ENCODE peak calls at places on chromosomes 12 and 14, in five cellular contexts. One of them, this sample, is unnamed.

GRCh38 chr14:95816539-95816938 is 60.1 kb upstream of the TUNAR start:
- DNase-seq in lower lobe of right lung: no peak
- DNase-seq in substantia nigra: no peak
- DNase-seq in CD8-positive, alpha-beta T cell: no peak
- DNase-seq in esophagus squamous epithelium: no peak
- DNase-seq in this sample: no peak

GRCh38 chr12:57227315-57228115 is 2.0 kb upstream of the SHMT2 start:
- DNase-seq in lower lobe of right lung: no peak
- DNase-seq in substantia nigra: no peak
- DNase-seq in CD8-positive, alpha-beta T cell: no peak
- DNase-seq in esophagus squamous epithelium: no peak
- DNase-seq in this sample: no peak

GRCh38 chr12:76591461-76591860 is 31.9 kb upstream of the OSBPL8 start:
- DNase-seq in lower lobe of right lung: no peak
- DNase-seq in substantia nigra: no peak
- DNase-seq in CD8-positive, alpha-beta T cell: no peak
- DNase-seq in esophagus squamous epithelium: no peak
- DNase-seq in this sample: no peak

GRCh38 chr12:93773122-93773871 is 96.1 kb downstream of the CRADD start:
- DNase-seq in lower lobe of right lung: no peak
- DNase-seq in substantia nigra: no peak
- DNase-seq in CD8-positive, alpha-beta T cell: no peak
- DNase-seq in esophagus squamous epithelium: no peak
- DNase-seq in this sample: no peak

GRCh38 chr12:27293463-27293862 is 39.2 kb upstream of the BMAL2 start:
- DNase-seq in lower lobe of right lung: no peak
- DNase-seq in substantia nigra: no peak
- DNase-seq in CD8-positive, alpha-beta T cell: no peak
- DNase-seq in esophagus squamous epithelium: no peak
- DNase-seq in this sample: no peak

GRCh38 chr12:93378373-93379310 is 917 bp downstream of the NUDT4 start:
- DNase-seq in lower lobe of right lung: peak
- DNase-seq in substantia nigra: no peak
- DNase-seq in CD8-positive, alpha-beta T cell: peak
- DNase-seq in esophagus squamous epithelium: no peak
- DNase-seq in this sample: peak

GRCh38 chr12:83245156-83245555 is 558.5 kb downstream of the TMTC2 start:
- DNase-seq in lower lobe of right lung: no peak
- DNase-seq in substantia nigra: no peak
- DNase-seq in CD8-positive, alpha-beta T cell: no peak
- DNase-seq in esophagus squamous epithelium: no peak
- DNase-seq in this sample: no peak

GRCh38 chr14:33404054-33404453 is 465.4 kb downstream of the NPAS3 start:
- DNase-seq in lower lobe of right lung: no peak
- DNase-seq in substantia nigra: no peak
- DNase-seq in CD8-positive, alpha-beta T cell: no peak
- DNase-seq in esophagus squamous epithelium: no peak
- DNase-seq in this sample: no peak

GRCh38 chr14:31320216-31320615 is 100.1 kb downstream of the HEATR5A start:
- DNase-seq in lower lobe of right lung: no peak
- DNase-seq in substantia nigra: no peak
- DNase-seq in CD8-positive, alpha-beta T cell: no peak
- DNase-seq in esophagus squamous epithelium: no peak
- DNase-seq in this sample: no peak

GRCh38 chr12:99069371-99069770 is 424.3 kb downstream of the APAF1 start:
- DNase-seq in lower lobe of right lung: no peak
- DNase-seq in substantia nigra: no peak
- DNase-seq in CD8-positive, alpha-beta T cell: no peak
- DNase-seq in esophagus squamous epithelium: no peak
- DNase-seq in this sample: no peak

GRCh38 chr12:121337416-121337815 is 14.8 kb downstream of the ANAPC5 start:
- DNase-seq in lower lobe of right lung: no peak
- DNase-seq in substantia nigra: no peak
- DNase-seq in CD8-positive, alpha-beta T cell: no peak
- DNase-seq in esophagus squamous epithelium: no peak
- DNase-seq in this sample: no peak

GRCh38 chr12:27868165-27868564 is 88.1 kb upstream of the MANSC4 start:
- DNase-seq in lower lobe of right lung: no peak
- DNase-seq in substantia nigra: no peak
- DNase-seq in CD8-positive, alpha-beta T cell: no peak
- DNase-seq in esophagus squamous epithelium: no peak
- DNase-seq in this sample: no peak

GRCh38 chr12:46050805-46051204 is 60.4 kb upstream of the SCAF11 start:
- DNase-seq in lower lobe of right lung: no peak
- DNase-seq in substantia nigra: no peak
- DNase-seq in CD8-positive, alpha-beta T cell: no peak
- DNase-seq in esophagus squamous epithelium: no peak
- DNase-seq in this sample: no peak

GRCh38 chr12:92074889-92075288 is 70.8 kb downstream of the BTG1 start:
- DNase-seq in lower lobe of right lung: no peak
- DNase-seq in substantia nigra: no peak
- DNase-seq in CD8-positive, alpha-beta T cell: no peak
- DNase-seq in esophagus squamous epithelium: no peak
- DNase-seq in this sample: no peak

GRCh38 chr12:108106599-108106998 is 22.5 kb upstream of the WSCD2 start:
- DNase-seq in lower lobe of right lung: no peak
- DNase-seq in substantia nigra: no peak
- DNase-seq in CD8-positive, alpha-beta T cell: no peak
- DNase-seq in esophagus squamous epithelium: no peak
- DNase-seq in this sample: no peak

GRCh38 chr12:55933158-55933798 is 2.3 kb downstream of the DGKA start:
- DNase-seq in lower lobe of right lung: no peak
- DNase-seq in substantia nigra: no peak
- DNase-seq in CD8-positive, alpha-beta T cell: no peak
- DNase-seq in esophagus squamous epithelium: no peak
- DNase-seq in this sample: peak

GRCh38 chr12:76049575-76050251 is 18.1 kb upstream of the PHLDA1 start:
- DNase-seq in lower lobe of right lung: no peak
- DNase-seq in substantia nigra: no peak
- DNase-seq in CD8-positive, alpha-beta T cell: no peak
- DNase-seq in esophagus squamous epithelium: no peak
- DNase-seq in this sample: no peak

GRCh38 chr12:57276935-57277563 is 26.1 kb upstream of the STAC3 start:
- DNase-seq in lower lobe of right lung: no peak
- DNase-seq in substantia nigra: no peak
- DNase-seq in CD8-positive, alpha-beta T cell: no peak
- DNase-seq in esophagus squamous epithelium: no peak
- DNase-seq in this sample: peak

GRCh38 chr12:56154246-56154771 is 1.9 kb downstream of the MYL6B start:
- DNase-seq in lower lobe of right lung: peak
- DNase-seq in substantia nigra: no peak
- DNase-seq in CD8-positive, alpha-beta T cell: no peak
- DNase-seq in esophagus squamous epithelium: no peak
- DNase-seq in this sample: no peak

GRCh38 chr14:65588426-65589140 is 176.1 kb downstream of the FUT8 start:
- DNase-seq in lower lobe of right lung: no peak
- DNase-seq in substantia nigra: no peak
- DNase-seq in CD8-positive, alpha-beta T cell: no peak
- DNase-seq in esophagus squamous epithelium: no peak
- DNase-seq in this sample: no peak

GRCh38 chr14:71478542-71478941 is 453.7 kb upstream of the RGS6 start:
- DNase-seq in lower lobe of right lung: no peak
- DNase-seq in substantia nigra: no peak
- DNase-seq in CD8-positive, alpha-beta T cell: no peak
- DNase-seq in esophagus squamous epithelium: no peak
- DNase-seq in this sample: no peak

GRCh38 chr12:119153477-119154434 is 25.0 kb upstream of the HSPB8 start:
- DNase-seq in lower lobe of right lung: peak
- DNase-seq in substantia nigra: no peak
- DNase-seq in CD8-positive, alpha-beta T cell: no peak
- DNase-seq in esophagus squamous epithelium: no peak
- DNase-seq in this sample: peak

GRCh38 chr14:24079521-24080141 is 8.3 kb downstream of the CPNE6 start:
- DNase-seq in lower lobe of right lung: no peak
- DNase-seq in substantia nigra: no peak
- DNase-seq in CD8-positive, alpha-beta T cell: no peak
- DNase-seq in esophagus squamous epithelium: no peak
- DNase-seq in this sample: no peak

GRCh38 chr14:54567634-54568561 is 970 bp downstream of the SAMD4A start:
- DNase-seq in lower lobe of right lung: peak
- DNase-seq in substantia nigra: no peak
- DNase-seq in CD8-positive, alpha-beta T cell: peak
- DNase-seq in esophagus squamous epithelium: no peak
- DNase-seq in this sample: peak

GRCh38 chr14:94129111-94129757 is at the start of gene IFI27L2:
- DNase-seq in lower lobe of right lung: peak
- DNase-seq in substantia nigra: peak
- DNase-seq in CD8-positive, alpha-beta T cell: peak
- DNase-seq in esophagus squamous epithelium: no peak
- DNase-seq in this sample: peak

GRCh38 chr12:100337727-100338126 is 19.1 kb upstream of the SLC17A8 start:
- DNase-seq in lower lobe of right lung: no peak
- DNase-seq in substantia nigra: no peak
- DNase-seq in CD8-positive, alpha-beta T cell: no peak
- DNase-seq in esophagus squamous epithelium: no peak
- DNase-seq in this sample: no peak

GRCh38 chr14:88551094-88551870 is 3.5 kb downstream of the PTPN21 start:
- DNase-seq in lower lobe of right lung: peak
- DNase-seq in substantia nigra: peak
- DNase-seq in CD8-positive, alpha-beta T cell: no peak
- DNase-seq in esophagus squamous epithelium: no peak
- DNase-seq in this sample: peak

GRCh38 chr12:12008232-12008850 is 62.4 kb upstream of the BCL2L14 start:
- DNase-seq in lower lobe of right lung: no peak
- DNase-seq in substantia nigra: no peak
- DNase-seq in CD8-positive, alpha-beta T cell: no peak
- DNase-seq in esophagus squamous epithelium: no peak
- DNase-seq in this sample: no peak

GRCh38 chr14:95547626-95548327 is 12.9 kb downstream of the GLRX5 start:
- DNase-seq in lower lobe of right lung: no peak
- DNase-seq in substantia nigra: no peak
- DNase-seq in CD8-positive, alpha-beta T cell: no peak
- DNase-seq in esophagus squamous epithelium: no peak
- DNase-seq in this sample: no peak

GRCh38 chr14:68141531-68142088 is 322.0 kb downstream of the RAD51B start:
- DNase-seq in lower lobe of right lung: no peak
- DNase-seq in substantia nigra: no peak
- DNase-seq in CD8-positive, alpha-beta T cell: no peak
- DNase-seq in esophagus squamous epithelium: no peak
- DNase-seq in this sample: peak

GRCh38 chr14:68137704-68138619 is 318.4 kb downstream of the RAD51B start:
- DNase-seq in lower lobe of right lung: no peak
- DNase-seq in substantia nigra: peak
- DNase-seq in CD8-positive, alpha-beta T cell: no peak
- DNase-seq in esophagus squamous epithelium: no peak
- DNase-seq in this sample: peak

GRCh38 chr14:68140801-68141200 is 321.2 kb downstream of the RAD51B start:
- DNase-seq in lower lobe of right lung: no peak
- DNase-seq in substantia nigra: no peak
- DNase-seq in CD8-positive, alpha-beta T cell: no peak
- DNase-seq in esophagus squamous epithelium: no peak
- DNase-seq in this sample: peak

GRCh38 chr14:68140111-68140741 is 320.6 kb downstream of the RAD51B start:
- DNase-seq in lower lobe of right lung: no peak
- DNase-seq in substantia nigra: no peak
- DNase-seq in CD8-positive, alpha-beta T cell: no peak
- DNase-seq in esophagus squamous epithelium: no peak
- DNase-seq in this sample: peak

DNA sequence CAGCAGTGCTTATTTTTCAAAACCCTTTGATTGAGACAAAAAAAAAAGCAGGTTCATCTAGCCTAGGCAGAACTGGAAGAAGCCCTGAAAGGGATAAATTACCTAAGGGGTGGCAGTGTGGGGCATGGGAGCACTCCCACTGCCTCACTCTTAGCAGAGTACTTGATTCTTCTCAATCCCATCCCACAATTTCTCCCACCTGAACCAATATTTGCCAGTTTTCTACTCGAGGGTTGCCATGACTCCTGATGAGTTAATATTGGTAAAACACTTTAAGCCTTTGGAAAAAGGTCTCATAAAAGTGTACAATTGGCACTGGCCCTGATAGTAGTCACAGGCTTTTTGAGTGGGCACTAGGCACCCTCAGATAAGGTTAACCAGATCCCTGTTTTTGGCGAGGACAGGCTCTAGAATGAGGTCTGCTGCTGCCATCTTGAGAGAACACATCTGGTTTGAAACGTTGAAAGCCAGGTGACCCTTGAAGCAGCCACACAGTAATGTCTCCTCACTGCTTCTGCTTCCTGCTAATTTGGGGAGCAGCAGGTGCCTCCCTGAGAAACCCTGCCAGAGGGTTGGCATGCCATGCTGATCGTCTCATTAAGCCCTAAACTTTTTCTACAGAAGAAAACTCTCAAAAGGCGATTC is 320.0 kb downstream of the RAD51B start:
- DNase-seq in lower lobe of right lung: no peak
- DNase-seq in substantia nigra: no peak
- DNase-seq in CD8-positive, alpha-beta T cell: no peak
- DNase-seq in esophagus squamous epithelium: no peak
- DNase-seq in this sample: peak
- H3K27ac ChIP-seq in lower lobe of right lung: peak
- H3K27ac ChIP-seq in substantia nigra: no peak
- H3K27ac ChIP-seq in CD8-positive, alpha-beta T cell: no peak
- H3K27ac ChIP-seq in esophagus squamous epithelium: peak
- H3K27ac ChIP-seq in this sample: peak

GRCh38 chr14:21087294-21088091 is 11.0 kb downstream of the ZNF219 start:
- DNase-seq in lower lobe of right lung: no peak
- DNase-seq in substantia nigra: no peak
- DNase-seq in CD8-positive, alpha-beta T cell: peak
- DNase-seq in esophagus squamous epithelium: no peak
- DNase-seq in this sample: peak
- H3K27ac ChIP-seq in lower lobe of right lung: peak
- H3K27ac ChIP-seq in substantia nigra: peak
- H3K27ac ChIP-seq in CD8-positive, alpha-beta T cell: peak
- H3K27ac ChIP-seq in esophagus squamous epithelium: peak
- H3K27ac ChIP-seq in this sample: no peak

DNA sequence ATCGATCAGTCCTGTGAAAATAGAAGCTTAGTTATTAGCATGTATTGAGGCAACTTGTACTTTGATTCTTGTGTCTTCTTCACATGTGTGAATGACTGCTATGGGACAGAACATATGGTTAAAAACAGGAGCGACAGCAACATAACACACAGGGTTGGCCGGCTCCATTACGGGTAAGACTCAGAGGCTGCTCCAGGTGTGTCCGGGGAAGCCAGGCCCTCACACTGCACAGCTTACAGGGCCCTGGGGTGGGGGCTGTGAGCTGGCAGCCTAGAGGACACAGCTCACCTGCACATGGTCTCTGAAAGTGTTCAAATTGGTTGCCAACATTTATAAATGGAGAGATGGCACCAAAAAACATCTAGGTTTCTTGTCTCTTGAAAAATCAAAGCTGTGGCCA is 31.1 kb downstream of the TCHP start:
- DNase-seq in lower lobe of right lung: no peak
- DNase-seq in substantia nigra: no peak
- DNase-seq in CD8-positive, alpha-beta T cell: no peak
- DNase-seq in esophagus squamous epithelium: no peak
- DNase-seq in this sample: no peak
- H3K27ac ChIP-seq in lower lobe of right lung: peak
- H3K27ac ChIP-seq in substantia nigra: no peak
- H3K27ac ChIP-seq in CD8-positive, alpha-beta T cell: no peak
- H3K27ac ChIP-seq in esophagus squamous epithelium: no peak
- H3K27ac ChIP-seq in this sample: no peak

DNA sequence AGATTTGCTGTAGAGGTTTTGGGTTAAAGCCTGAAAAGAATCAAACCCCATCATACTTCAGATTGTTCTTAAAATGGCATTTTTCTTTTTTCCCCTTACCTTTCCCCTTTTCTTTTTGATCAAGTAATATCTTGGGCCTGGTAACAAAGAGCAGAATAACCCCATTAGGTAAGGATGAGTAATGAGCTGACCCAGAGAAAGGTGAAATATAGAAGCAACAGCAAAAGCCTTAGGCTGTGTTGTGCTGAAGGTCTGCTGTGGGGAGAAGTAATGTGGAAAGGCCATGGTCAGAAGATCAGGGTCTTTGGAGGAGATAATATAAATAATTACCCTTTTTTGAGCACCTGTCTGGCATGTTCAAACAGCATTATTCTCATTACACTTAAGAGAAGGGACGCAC is 42.3 kb downstream of the MIA2 start:
- DNase-seq in lower lobe of right lung: no peak
- DNase-seq in substantia nigra: no peak
- DNase-seq in CD8-positive, alpha-beta T cell: no peak
- DNase-seq in esophagus squamous epithelium: no peak
- DNase-seq in this sample: no peak
- H3K27ac ChIP-seq in lower lobe of right lung: no peak
- H3K27ac ChIP-seq in substantia nigra: no peak
- H3K27ac ChIP-seq in CD8-positive, alpha-beta T cell: peak
- H3K27ac ChIP-seq in esophagus squamous epithelium: no peak
- H3K27ac ChIP-seq in this sample: no peak